ENCODE peak calls at places on chromosomes 6 and 20, in six cellular contexts. E is stomach; F is activated T-helper 1 cell treated with Interleukin-2 at 50 U/mL for 16 hours; O is NCI-H446; G is stimulated activated naive B cell treated with anti-CD40 and anti-IgM and Interleukin-4, amounts not matched to agents 10 μg/mL and 1 μg/mL and 100 μg/mL, for 72 hours; U is NCI-H1436. H is an unnamed sample.

GRCh38 chr20:56467969-56468316 is 484 bp upstream of the RTF2 start:
- DNase-seq in E (no peak), F (no peak), O (no peak), G (no peak), U (no peak), H (no peak)

GRCh38 chr6:7267521-7268091 is 45.4 kb downstream of the SSR1 start:
- DNase-seq in E (peak; percentile 88), F (no peak), O (peak; percentile 77), G (no peak), U (no peak), H (no peak)

GRCh38 chr6:134729590-134729989 is 220.3 kb downstream of the ALDH8A1 start:
- DNase-seq in E (no peak), F (no peak), O (no peak), G (no peak), U (no peak), H (no peak)

GRCh38 chr6:39029156-39030011 is 19.2 kb upstream of the GLP1R start:
- DNase-seq in E (no peak), F (no peak), O (no peak), G (no peak), U (peak; percentile 18), H (no peak)

GRCh38 chr6:36232172-36232571 is 35.6 kb downstream of the BRPF3 start:
- DNase-seq in E (no peak), F (no peak), O (no peak), G (no peak), U (no peak), H (no peak)

GRCh38 chr6:80280258-80281010 is 174.0 kb downstream of the BCKDHB start:
- DNase-seq in E (no peak), F (no peak), O (no peak), G (no peak), U (no peak), H (no peak)

GRCh38 chr6:147209762-147210449 is 5.7 kb downstream of the STXBP5 start:
- DNase-seq in E (no peak), F (no peak), O (no peak), G (no peak), U (no peak), H (no peak)

GRCh38 chr20:36098364-36098763 is 56.2 kb upstream of the EPB41L1 start:
- DNase-seq in E (peak; percentile 57), F (no peak), O (no peak), G (peak; percentile 62), U (no peak), H (no peak)

GRCh38 chr20:37873909-37874308 is 29.0 kb upstream of the VSTM2L start:
- DNase-seq in E (no peak), F (no peak), O (no peak), G (no peak), U (no peak), H (no peak)

GRCh38 chr20:2991532-2991931 is 51.9 kb upstream of the GNRH2 start:
- DNase-seq in E (no peak), F (no peak), O (no peak), G (no peak), U (no peak), H (no peak)

GRCh38 chr6:154478691-154479090 is 31.8 kb downstream of the CNKSR3 start:
- DNase-seq in E (no peak), F (no peak), O (no peak), G (no peak), U (no peak), H (no peak)

GRCh38 chr6:136123464-136123863 is 126.6 kb downstream of the MTFR2 start:
- DNase-seq in E (no peak), F (no peak), O (no peak), G (no peak), U (no peak), H (no peak)

GRCh38 chr20:3908667-3909066 is 19.5 kb downstream of the PANK2 start:
- DNase-seq in E (no peak), F (no peak), O (no peak), G (no peak), U (no peak), H (no peak)

GRCh38 chr6:111725446-111726112 is 119.9 kb upstream of the TRAF3IP2 start:
- DNase-seq in E (no peak), F (no peak), O (no peak), G (no peak), U (no peak), H (no peak)

GRCh38 chr6:150176152-150176551 is 33.3 kb downstream of the PPP1R14C start:
- DNase-seq in E (peak; percentile 48), F (no peak), O (no peak), G (no peak), U (no peak), H (no peak)

GRCh38 chr6:169886631-169887227 is 135.3 kb downstream of the ERMARD start:
- DNase-seq in E (no peak), F (no peak), O (no peak), G (no peak), U (no peak), H (no peak)

GRCh38 chr6:21037453-21037852 is 503.2 kb downstream of the CDKAL1 start:
- DNase-seq in E (no peak), F (no peak), O (no peak), G (no peak), U (no peak), H (no peak)

GRCh38 chr6:155381856-155382690 is 67.8 kb upstream of the TFB1M start:
- DNase-seq in E (no peak), F (no peak), O (no peak), G (no peak), U (no peak), H (no peak)

GRCh38 chr6:53041356-53041755 is 23.8 kb upstream of the FBXO9 start:
- DNase-seq in E (no peak), F (no peak), O (no peak), G (no peak), U (no peak), H (no peak)

GRCh38 chr20:43731469-43731868 is 4.7 kb upstream of the GTSF1L start:
- DNase-seq in E (no peak), F (no peak), O (no peak), G (no peak), U (no peak), H (no peak)

GRCh38 chr20:33602826-33603590 is 59.1 kb upstream of the C20orf144 start:
- DNase-seq in E (no peak), F (no peak), O (no peak), G (peak; percentile 4), U (no peak), H (no peak)

GRCh38 chr6:1436334-1437306 is 47.2 kb downstream of the FOXF2 start:
- DNase-seq in E (peak; percentile 33), F (no peak), O (peak; percentile 64), G (peak; percentile 52), U (peak; percentile 33), H (peak; percentile 32)

GRCh38 chr6:105484238-105485161 is 81.6 kb upstream of the PREP start:
- DNase-seq in E (no peak), F (no peak), O (peak; percentile 17), G (no peak), U (peak; percentile 44), H (no peak)

GRCh38 chr20:47686545-47686944 is 98.7 kb downstream of the SULF2 start:
- DNase-seq in E (no peak), F (no peak), O (no peak), G (no peak), U (no peak), H (no peak)

GRCh38 chr20:51930775-51931174 is 128.5 kb upstream of the SALL4 start:
- DNase-seq in E (no peak), F (no peak), O (no peak), G (no peak), U (peak; percentile 43), H (no peak)

GRCh38 chr6:135842618-135843392 is 8.7 kb upstream of the PDE7B start:
- DNase-seq in E (no peak), F (no peak), O (no peak), G (no peak), U (peak; percentile 16), H (no peak)

GRCh38 chr6:12957321-12958051 is 240.9 kb downstream of the PHACTR1 start:
- DNase-seq in E (peak; percentile 76), F (no peak), O (no peak), G (peak; percentile 6), U (no peak), H (no peak)

GRCh38 chr6:90195094-90195793 is 101.4 kb downstream of the BACH2 start:
- DNase-seq in E (no peak), F (no peak), O (no peak), G (no peak), U (no peak), H (no peak)

GRCh38 chr6:1325471-1326309 is 13.8 kb downstream of the FOXQ1 start:
- DNase-seq in E (peak; percentile 66), F (no peak), O (no peak), G (no peak), U (no peak), H (no peak)